ENCODE peak calls at places on chromosome X, in eight cellular contexts. P, A, E, X, I, B, V and T are unnamed samples.

GRCh38 chrX:3712080-3712869 is 1.2 kb downstream of the PRKX start:
- DNase-seq in A (peak; percentile 1), I (no peak), V (no peak), P (no peak), B (no peak), E (no peak), X (peak; percentile 33), T (no peak)

GRCh38 chrX:80184854-80185253 is 170.3 kb downstream of the TBX22 start:
- DNase-seq in V (no peak), X (no peak), B (no peak), A (no peak), I (no peak), P (no peak), E (no peak), T (no peak)

GRCh38 chrX:129808163-129808828 is 28.5 kb downstream of the SASH3 start:
- DNase-seq in I (no peak), X (no peak), P (no peak), B (no peak), A (no peak), V (no peak), E (no peak), T (no peak)

GRCh38 chrX:110173192-110174175 is 144.4 kb downstream of the AMMECR1 start:
- DNase-seq in B (no peak), I (no peak), P (no peak), X (no peak), E (no peak), V (no peak), A (no peak), T (no peak)

GRCh38 chrX:41441934-41442823 is 5.0 kb upstream of the NYX start:
- DNase-seq in P (peak; percentile 29), I (peak; percentile 77), A (peak; percentile 33), B (peak; percentile 30), E (peak; percentile 76), X (peak; percentile 65), V (peak; percentile 91), T (peak; percentile 77)

GRCh38 chrX:37646254-37646653 is 39.3 kb upstream of the XK start:
- DNase-seq in X (no peak), V (no peak), E (no peak), B (no peak), P (no peak), A (no peak), I (no peak), T (no peak)

GRCh38 chrX:22105231-22105630 is 73.1 kb downstream of the PHEX start:
- DNase-seq in V (no peak), P (no peak), X (peak; percentile 55), B (no peak), A (no peak), I (no peak), E (no peak), T (peak; percentile 28)

GRCh38 chrX:63739885-63740284 is 45.1 kb downstream of the ARHGEF9 start:
- DNase-seq in E (no peak), I (no peak), A (no peak), X (no peak), B (no peak), V (no peak), P (no peak), T (no peak)

GRCh38 chrX:109294097-109294815 is 187.6 kb downstream of the GUCY2F start:
- DNase-seq in P (no peak), I (no peak), B (no peak), A (no peak), E (no peak), V (no peak), X (peak; percentile 59), T (no peak)

GRCh38 chrX:35726176-35726575 is 72.0 kb upstream of the MAGEB16 start:
- DNase-seq in V (no peak), X (peak; percentile 13), E (no peak), I (no peak), A (no peak), B (no peak), P (no peak), T (no peak)

GRCh38 chrX:115898382-115899001 is 272.1 kb upstream of the AGTR2 start:
- DNase-seq in V (no peak), P (no peak), B (peak; percentile 37), A (peak; percentile 39), E (peak; percentile 53), X (peak; percentile 35), I (no peak), T (peak; percentile 81)